ENCODE peak calls at places on chromosomes 16 and 17, in nine cellular contexts. P is astrocyte of the hippocampus; U is stimulated activated naive CD8-positive, alpha-beta T cell treated with anti-CD3 and anti-CD28 coated beads, Interleukin-15, Interleukin-2, amounts not matched to agents 100 U/mL and 50 U/mL, for 24 hours; N is NCI-H1048; I is NCI-H2171; O is Calu3; D is activated effector memory CD4-positive, alpha-beta T cell treated with Interleukin-2 at 50 U/mL for 16 hours; J is HFFc6; L is NCI-H1092 treated with DMSO at 0.1 percent for 48 hours. H is an unnamed sample.

GRCh38 chr17:62216847-62217246 is 151.8 kb upstream of the MED13 start:
- DNase-seq in D (no peak), J (no peak), L (no peak), U (no peak), I (no peak), O (no peak), P (no peak), N (no peak), H (no peak)

GRCh38 chr16:11530171-11530940 is 56.4 kb downstream of the LITAF start:
- DNase-seq in I (no peak), U (no peak), L (no peak), J (no peak), P (peak), O (no peak), N (no peak), D (no peak), H (no peak)

GRCh38 chr16:81616321-81617020 is 162.6 kb upstream of the PLCG2 start:
- DNase-seq in D (peak), O (peak), I (no peak), P (peak), J (peak), N (no peak), U (peak), L (no peak), H (peak)

GRCh38 chr16:83887088-83887487 is 11.8 kb upstream of the MLYCD start:
- DNase-seq in J (peak), I (peak), P (no peak), O (no peak), L (peak), U (no peak), N (no peak), D (no peak), H (peak)

GRCh38 chr16:22813946-22814325 is at the start of gene HS3ST2:
- DNase-seq in D (no peak), J (no peak), I (peak), U (no peak), O (no peak), L (peak), P (peak), N (no peak), H (peak)

GRCh38 chr17:80861892-80862291 is 129.7 kb upstream of the CHMP6 start:
- DNase-seq in P (peak), I (no peak), J (no peak), N (no peak), O (no peak), U (peak), D (peak), L (no peak), H (no peak)

GRCh38 chr16:82344157-82344556 is 174.1 kb upstream of the MPHOSPH6 start:
- DNase-seq in I (no peak), O (peak), J (no peak), L (peak), P (no peak), D (no peak), U (no peak), N (no peak), H (peak)

GRCh38 chr17:75996665-75997590 is 3.7 kb upstream of the CDK3 start:
- DNase-seq in L (no peak), P (peak), U (peak), N (no peak), I (no peak), J (peak), O (peak), D (peak), H (peak)